ENCODE peak calls at places on chromosomes 13 and 19, in seven cellular contexts. One of them, this sample, is unnamed.

GRCh38 chr19:13033819-13034611 is 38.7 kb downstream of the NFIX start:
- DNase-seq in BE2C: peak; percentile 79
- DNase-seq in uterus: peak; percentile 80
- DNase-seq in HCT116: peak; percentile 39
- DNase-seq in IMR-90: peak; percentile 45
- DNase-seq in fibroblast of pulmonary artery: peak; percentile 71
- DNase-seq in mammary epithelial cell: peak; percentile 68
- DNase-seq in this sample: peak; percentile 79

GRCh38 chr13:22218784-22219183 is 547.9 kb downstream of the FGF9 start:
- DNase-seq in BE2C: no peak
- DNase-seq in HCT116: no peak
- DNase-seq in fibroblast of pulmonary artery: no peak
- DNase-seq in mammary epithelial cell: no peak
- DNase-seq in IMR-90: no peak
- DNase-seq in uterus: no peak
- DNase-seq in this sample: no peak

GRCh38 chr19:45809643-45810159 is 5.4 kb downstream of the RSPH6A start:
- DNase-seq in mammary epithelial cell: peak; percentile 45
- DNase-seq in fibroblast of pulmonary artery: peak; percentile 75
- DNase-seq in HCT116: no peak
- DNase-seq in IMR-90: peak; percentile 83
- DNase-seq in BE2C: no peak
- DNase-seq in uterus: no peak
- DNase-seq in this sample: no peak

GRCh38 chr19:50649433-50650391 is at the start of gene C19orf81:
- DNase-seq in BE2C: peak; percentile 53
- DNase-seq in IMR-90: peak; percentile 6
- DNase-seq in HCT116: peak; percentile 58
- DNase-seq in mammary epithelial cell: no peak
- DNase-seq in fibroblast of pulmonary artery: peak; percentile 36
- DNase-seq in uterus: no peak
- DNase-seq in this sample: no peak

GRCh38 chr19:45508931-45509691 is 1.8 kb downstream of the VASP start:
- DNase-seq in uterus: peak; percentile 82
- DNase-seq in IMR-90: peak; percentile 66
- DNase-seq in HCT116: no peak
- DNase-seq in mammary epithelial cell: no peak
- DNase-seq in BE2C: peak; percentile 46
- DNase-seq in fibroblast of pulmonary artery: peak; percentile 81
- DNase-seq in this sample: peak; percentile 66

GRCh38 chr19:7998081-7998480 is 7.4 kb downstream of the ELAVL1 start:
- DNase-seq in mammary epithelial cell: no peak
- DNase-seq in IMR-90: peak; percentile 63
- DNase-seq in HCT116: no peak
- DNase-seq in uterus: no peak
- DNase-seq in fibroblast of pulmonary artery: no peak
- DNase-seq in BE2C: no peak
- DNase-seq in this sample: no peak

GRCh38 chr13:77693449-77693940 is 4.0 kb upstream of the SLAIN1 start:
- DNase-seq in BE2C: no peak
- DNase-seq in mammary epithelial cell: no peak
- DNase-seq in fibroblast of pulmonary artery: no peak
- DNase-seq in IMR-90: no peak
- DNase-seq in uterus: no peak
- DNase-seq in HCT116: no peak
- DNase-seq in this sample: no peak

GRCh38 chr13:50085063-50085462 is 69.8 kb downstream of the KCNRG start:
- DNase-seq in BE2C: no peak
- DNase-seq in IMR-90: peak; percentile 47
- DNase-seq in uterus: no peak
- DNase-seq in mammary epithelial cell: peak; percentile 17
- DNase-seq in fibroblast of pulmonary artery: peak; percentile 68
- DNase-seq in HCT116: no peak
- DNase-seq in this sample: no peak

GRCh38 chr13:113897161-113897560 is 33.3 kb upstream of the GAS6 start:
- DNase-seq in mammary epithelial cell: peak; percentile 94
- DNase-seq in HCT116: no peak
- DNase-seq in uterus: peak; percentile 7
- DNase-seq in BE2C: no peak
- DNase-seq in IMR-90: peak; percentile 98
- DNase-seq in fibroblast of pulmonary artery: peak; percentile 93
- DNase-seq in this sample: no peak

GRCh38 chr13:45368571-45368970 is 27.6 kb upstream of the TPT1 start:
- DNase-seq in mammary epithelial cell: peak; percentile 80
- DNase-seq in fibroblast of pulmonary artery: no peak
- DNase-seq in HCT116: no peak
- DNase-seq in IMR-90: peak; percentile 15
- DNase-seq in BE2C: no peak
- DNase-seq in uterus: no peak
- DNase-seq in this sample: no peak

GRCh38 chr19:14758816-14759215 is 19.5 kb downstream of the ADGRE2 start:
- DNase-seq in BE2C: no peak
- DNase-seq in IMR-90: no peak
- DNase-seq in HCT116: no peak
- DNase-seq in fibroblast of pulmonary artery: no peak
- DNase-seq in uterus: no peak
- DNase-seq in mammary epithelial cell: peak; percentile 56
- DNase-seq in this sample: no peak

GRCh38 chr13:50616101-50616500 is 227.4 kb downstream of the DLEU7 start:
- DNase-seq in HCT116: no peak
- DNase-seq in uterus: no peak
- DNase-seq in IMR-90: peak; percentile 51
- DNase-seq in BE2C: no peak
- DNase-seq in fibroblast of pulmonary artery: peak; percentile 55
- DNase-seq in mammary epithelial cell: peak; percentile 16
- DNase-seq in this sample: no peak

GRCh38 chr19:12939292-12939606 is 840 bp downstream of the CALR start:
- DNase-seq in IMR-90: peak; percentile 66
- DNase-seq in fibroblast of pulmonary artery: peak; percentile 60
- DNase-seq in mammary epithelial cell: peak; percentile 44
- DNase-seq in uterus: peak; percentile 36
- DNase-seq in HCT116: no peak
- DNase-seq in BE2C: no peak
- DNase-seq in this sample: peak; percentile 37

GRCh38 chr13:48901786-48902185 is 73.9 kb upstream of the FNDC3A start:
- DNase-seq in HCT116: no peak
- DNase-seq in fibroblast of pulmonary artery: no peak
- DNase-seq in IMR-90: no peak
- DNase-seq in uterus: no peak
- DNase-seq in mammary epithelial cell: no peak
- DNase-seq in BE2C: no peak
- DNase-seq in this sample: no peak

GRCh38 chr19:4980838-4981680 is 12.1 kb downstream of the KDM4B start:
- DNase-seq in IMR-90: no peak
- DNase-seq in fibroblast of pulmonary artery: no peak
- DNase-seq in uterus: no peak
- DNase-seq in HCT116: no peak
- DNase-seq in BE2C: peak; percentile 25
- DNase-seq in mammary epithelial cell: no peak
- DNase-seq in this sample: no peak

GRCh38 chr13:30618186-30618937 is 642 bp downstream of the USPL1 start:
- DNase-seq in uterus: no peak
- DNase-seq in IMR-90: no peak
- DNase-seq in HCT116: no peak
- DNase-seq in mammary epithelial cell: peak; percentile 23
- DNase-seq in BE2C: no peak
- DNase-seq in fibroblast of pulmonary artery: no peak
- DNase-seq in this sample: peak; percentile 52

GRCh38 chr19:14375055-14375581 is 6.1 kb upstream of the ADGRE5 start:
- DNase-seq in fibroblast of pulmonary artery: no peak
- DNase-seq in uterus: no peak
- DNase-seq in mammary epithelial cell: no peak
- DNase-seq in HCT116: no peak
- DNase-seq in IMR-90: no peak
- DNase-seq in BE2C: no peak
- DNase-seq in this sample: no peak

GRCh38 chr19:14435320-14436050 is 2.4 kb downstream of the PKN1 start:
- DNase-seq in fibroblast of pulmonary artery: no peak
- DNase-seq in uterus: no peak
- DNase-seq in HCT116: no peak
- DNase-seq in mammary epithelial cell: no peak
- DNase-seq in BE2C: no peak
- DNase-seq in IMR-90: no peak
- DNase-seq in this sample: no peak

GRCh38 chr13:55653497-55653896 is 1487.2 kb upstream of the PRR20A start:
- DNase-seq in BE2C: no peak
- DNase-seq in uterus: no peak
- DNase-seq in fibroblast of pulmonary artery: no peak
- DNase-seq in mammary epithelial cell: no peak
- DNase-seq in HCT116: no peak
- DNase-seq in IMR-90: no peak
- DNase-seq in this sample: no peak

DNA sequence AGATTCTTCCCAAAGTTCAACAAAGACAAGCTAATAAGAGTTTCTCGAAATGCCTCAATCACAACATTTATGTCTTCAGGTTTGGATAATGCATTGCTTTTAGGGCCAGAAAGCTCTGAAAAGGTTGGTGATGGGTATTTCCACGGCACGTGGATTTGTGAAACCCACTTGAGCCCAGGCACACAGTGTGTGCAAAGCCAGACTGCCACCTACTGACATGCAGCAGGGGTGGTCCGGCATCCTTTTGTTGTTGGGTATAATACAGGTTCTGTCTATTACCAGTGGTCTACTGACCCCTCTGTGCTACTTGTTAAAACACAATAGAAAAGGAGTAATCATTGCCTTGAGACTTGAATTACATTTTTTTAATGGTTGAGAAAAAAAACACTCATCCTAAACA is 225.6 kb downstream of the RAP2A start:
- DNase-seq in HCT116: no peak
- DNase-seq in fibroblast of pulmonary artery: peak; percentile 56
- DNase-seq in uterus: no peak
- DNase-seq in BE2C: peak; percentile 19
- DNase-seq in mammary epithelial cell: no peak
- DNase-seq in IMR-90: peak; percentile 21
- DNase-seq in this sample: no peak
- TF ChIP-seq CTCF in HCT116: peak; percentile 38
- TF ChIP-seq CTCF in fibroblast of pulmonary artery: peak; percentile 53
- TF ChIP-seq CTCF in uterus: no peak
- TF ChIP-seq CTCF in BE2C: peak; percentile 53
- TF ChIP-seq CTCF in mammary epithelial cell: no peak
- TF ChIP-seq CTCF in IMR-90: peak; percentile 41
- TF ChIP-seq CTCF in this sample: no peak

GRCh38 chr13:107210216-107211010 is 642.5 kb upstream of the ARGLU1 start:
- DNase-seq in BE2C: no peak
- DNase-seq in mammary epithelial cell: no peak
- DNase-seq in HCT116: no peak
- DNase-seq in IMR-90: peak; percentile 20
- DNase-seq in fibroblast of pulmonary artery: peak; percentile 49
- DNase-seq in uterus: no peak
- DNase-seq in this sample: no peak
- H3K4me3 ChIP-seq in BE2C: no peak overlapping the region
- H3K4me3 ChIP-seq in mammary epithelial cell: no peak overlapping the region
- H3K4me3 ChIP-seq in HCT116: no peak overlapping the region
- H3K4me3 ChIP-seq in IMR-90: no peak overlapping the region
- H3K4me3 ChIP-seq in fibroblast of pulmonary artery: peak overlapping the region; percentile 8
- H3K4me3 ChIP-seq in uterus: no peak overlapping the region
- H3K4me3 ChIP-seq in this sample: peak overlapping the region; percentile 3

GRCh38 chr13:27730191-27730590 is 62.1 kb upstream of the GSX1 start:
- DNase-seq in mammary epithelial cell: no peak
- DNase-seq in BE2C: no peak
- DNase-seq in HCT116: no peak
- DNase-seq in IMR-90: no peak
- DNase-seq in uterus: no peak
- DNase-seq in fibroblast of pulmonary artery: no peak
- DNase-seq in this sample: no peak

GRCh38 chr13:27728271-27728670 is 64.0 kb upstream of the GSX1 start:
- DNase-seq in mammary epithelial cell: no peak
- DNase-seq in fibroblast of pulmonary artery: no peak
- DNase-seq in uterus: no peak
- DNase-seq in IMR-90: no peak
- DNase-seq in HCT116: no peak
- DNase-seq in BE2C: no peak
- DNase-seq in this sample: no peak
- TF ChIP-seq CTCF in mammary epithelial cell: no peak
- TF ChIP-seq CTCF in fibroblast of pulmonary artery: no peak
- TF ChIP-seq CTCF in uterus: no peak
- TF ChIP-seq CTCF in IMR-90: no peak
- TF ChIP-seq CTCF in HCT116: no peak
- TF ChIP-seq CTCF in BE2C: peak; percentile 14
- TF ChIP-seq CTCF in this sample: no peak

GRCh38 chr19:5996102-5996501 is 18.2 kb upstream of the RANBP3 start:
- DNase-seq in uterus: no peak
- DNase-seq in fibroblast of pulmonary artery: no peak
- DNase-seq in HCT116: no peak
- DNase-seq in IMR-90: no peak
- DNase-seq in BE2C: no peak
- DNase-seq in mammary epithelial cell: no peak
- DNase-seq in this sample: no peak

GRCh38 chr19:5994407-5995165 is 16.6 kb upstream of the RANBP3 start:
- DNase-seq in BE2C: no peak
- DNase-seq in HCT116: no peak
- DNase-seq in uterus: no peak
- DNase-seq in mammary epithelial cell: no peak
- DNase-seq in IMR-90: no peak
- DNase-seq in fibroblast of pulmonary artery: no peak
- DNase-seq in this sample: no peak

GRCh38 chr19:5992756-5993155 is 14.8 kb upstream of the RANBP3 start:
- DNase-seq in mammary epithelial cell: no peak
- DNase-seq in BE2C: no peak
- DNase-seq in fibroblast of pulmonary artery: no peak
- DNase-seq in uterus: no peak
- DNase-seq in HCT116: no peak
- DNase-seq in IMR-90: no peak
- DNase-seq in this sample: no peak

GRCh38 chr19:5995606-5996005 is 17.7 kb upstream of the RANBP3 start:
- DNase-seq in IMR-90: no peak
- DNase-seq in fibroblast of pulmonary artery: no peak
- DNase-seq in HCT116: no peak
- DNase-seq in mammary epithelial cell: no peak
- DNase-seq in BE2C: no peak
- DNase-seq in uterus: no peak
- DNase-seq in this sample: no peak

DNA sequence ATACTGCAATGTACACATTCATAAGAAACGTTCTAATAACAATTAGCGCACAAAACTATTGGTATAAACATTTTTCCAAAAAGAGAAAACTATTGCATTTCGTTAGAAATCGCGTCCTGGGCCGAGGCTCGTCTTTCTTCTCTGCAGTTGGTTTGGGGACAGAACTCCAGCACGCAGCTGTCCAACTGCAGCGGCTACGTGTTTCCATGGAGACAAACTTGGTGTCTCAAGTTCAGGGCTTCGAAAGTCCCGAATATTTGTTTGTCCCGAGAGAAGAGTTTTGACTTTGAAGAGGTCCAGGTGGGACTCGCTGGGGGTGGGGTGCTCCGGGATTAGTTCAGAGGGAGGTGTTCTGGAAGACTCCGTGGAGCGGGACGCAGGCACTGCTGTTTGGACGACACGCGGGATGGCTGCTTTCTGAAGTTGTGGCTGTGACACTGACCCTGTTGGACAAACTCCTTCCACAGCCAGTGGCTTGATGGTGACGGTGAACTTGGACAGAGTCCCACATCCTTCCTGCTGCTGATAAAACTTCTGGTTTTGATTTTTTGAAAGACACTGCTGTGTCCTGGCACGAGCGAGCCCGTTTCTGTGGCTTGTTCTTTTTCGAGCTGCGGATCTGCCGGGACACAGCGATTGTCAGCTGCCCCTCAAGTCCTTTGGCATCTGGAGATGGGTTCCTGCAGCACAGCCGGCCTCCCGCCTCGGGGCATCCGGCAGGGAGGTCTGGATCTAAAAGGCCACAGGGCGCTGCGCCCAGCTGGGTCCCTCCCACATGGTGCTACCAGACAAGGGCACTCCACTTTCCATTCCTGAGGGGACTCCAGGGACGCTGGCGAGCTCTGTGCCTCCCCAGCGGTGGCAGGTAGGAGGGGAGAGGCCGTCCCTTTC is 15.8 kb upstream of the RANBP3 start:
- DNase-seq in BE2C: peak; percentile 97
- DNase-seq in fibroblast of pulmonary artery: peak; percentile 31
- DNase-seq in HCT116: no peak
- DNase-seq in mammary epithelial cell: no peak
- DNase-seq in uterus: no peak
- DNase-seq in IMR-90: no peak
- DNase-seq in this sample: no peak
- H3K4me3 ChIP-seq in BE2C: peak overlapping the region; percentile 29
- H3K4me3 ChIP-seq in fibroblast of pulmonary artery: no peak overlapping the region
- H3K4me3 ChIP-seq in HCT116: no peak overlapping the region
- H3K4me3 ChIP-seq in mammary epithelial cell: no peak overlapping the region
- H3K4me3 ChIP-seq in uterus: no peak overlapping the region
- H3K4me3 ChIP-seq in IMR-90: no peak overlapping the region
- H3K4me3 ChIP-seq in this sample: no peak overlapping the region

This sample was measured in ovary.